ENCODE peak calls at places on chromosomes 13 and 19, in nine cellular contexts. D is non-pigmented ciliary epithelial cell; P is activated T-cell treated with anti-CD3 and anti-CD28 coated beads, Interleukin-2, amount 50 U/mL, for 24 hours; B is ureter; H is NCI-H510A; X is epithelial cell of prostate; T is tibial artery; L is lung; F is WTC11. W is an unnamed sample.

GRCh38 chr19:38975214-38975860 is at the start of gene FBXO17:
- DNase-seq in L (peak; percentile 32), D (no peak), X (no peak), F (peak; percentile 58), H (peak; percentile 30), P (no peak), T (peak; percentile 81), B (peak; percentile 52), W (no peak)

GRCh38 chr13:55000043-55000442 is 1971.4 kb downstream of the OLFM4 start:
- DNase-seq in F (no peak), D (no peak), B (no peak), P (no peak), L (no peak), H (no peak), X (no peak), T (no peak), W (no peak)

GRCh38 chr13:113129921-113130750 is 7.5 kb downstream of the F10 start:
- DNase-seq in T (peak; percentile 56), X (no peak), P (peak; percentile 37), D (no peak), B (no peak), H (no peak), L (no peak), F (no peak), W (no peak)

GRCh38 chr19:1001538-1002166 is 1.4 kb downstream of the GRIN3B start:
- DNase-seq in H (no peak), B (no peak), F (peak; percentile 89), L (peak; percentile 56), D (no peak), T (no peak), X (no peak), P (peak; percentile 85), W (no peak)

GRCh38 chr19:9070066-9070465 is 16.8 kb upstream of the OR1M1 start:
- DNase-seq in H (no peak), P (no peak), T (no peak), F (peak; percentile 20), B (no peak), D (no peak), L (no peak), X (no peak), W (no peak)

GRCh38 chr13:45889582-45890243 is 38.2 kb upstream of the SIAH3 start:
- DNase-seq in F (no peak), L (no peak), P (no peak), D (no peak), H (no peak), X (no peak), B (no peak), T (no peak), W (no peak)

GRCh38 chr19:2261438-2262172 is 5.4 kb upstream of the JSRP1 start:
- DNase-seq in B (no peak), T (no peak), H (no peak), P (peak; percentile 71), D (no peak), L (no peak), X (no peak), F (peak; percentile 74), W (no peak)

GRCh38 chr13:36819811-36820140 is 754 bp downstream of the RFXAP start:
- DNase-seq in T (no peak), D (no peak), F (peak; percentile 33), L (no peak), H (no peak), X (no peak), B (no peak), P (no peak), W (no peak)

GRCh38 chr19:38039966-38040365 is 133.0 kb downstream of the SIPA1L3 start:
- DNase-seq in H (no peak), L (no peak), B (no peak), X (peak; percentile 36), D (peak; percentile 80), P (no peak), T (no peak), F (no peak), W (no peak)

GRCh38 chr19:58181902-58182576 is 822 bp upstream of the ZNF274 start:
- DNase-seq in L (peak; percentile 30), H (no peak), D (no peak), T (no peak), F (peak; percentile 79), P (peak; percentile 64), X (peak; percentile 10), B (peak; percentile 49), W (no peak)

GRCh38 chr13:44052843-44053607 is 173.3 kb downstream of the LACC1 start:
- DNase-seq in P (no peak), B (peak; percentile 48), L (peak; percentile 45), X (no peak), F (peak; percentile 29), T (peak; percentile 76), H (no peak), D (peak; percentile 68), W (no peak)

GRCh38 chr13:105956891-105957290 is 578.6 kb downstream of the EFNB2 start:
- DNase-seq in P (no peak), L (no peak), F (no peak), D (no peak), B (no peak), H (no peak), X (no peak), T (no peak), W (no peak)

GRCh38 chr19:52007436-52007804 is 591 bp downstream of the ZNF615 start:
- DNase-seq in L (no peak), X (no peak), T (no peak), B (no peak), P (peak; percentile 34), H (peak; percentile 14), D (no peak), F (peak; percentile 27), W (no peak)

GRCh38 chr13:113088691-113089020 is 16.9 kb upstream of the F7 start:
- DNase-seq in P (no peak), T (no peak), L (no peak), D (no peak), F (no peak), X (no peak), B (no peak), H (no peak), W (no peak)

GRCh38 chr13:35157143-35157755 is 215.2 kb downstream of the NBEA start:
- DNase-seq in H (peak; percentile 11), X (no peak), T (no peak), P (no peak), F (peak; percentile 21), B (peak; percentile 45), L (peak; percentile 33), D (peak; percentile 14), W (no peak)

GRCh38 chr19:33430674-33431277 is 57.3 kb downstream of the CEBPG start:
- DNase-seq in L (peak; percentile 51), H (no peak), T (peak; percentile 66), B (peak; percentile 80), X (no peak), P (peak; percentile 77), F (peak; percentile 81), D (peak; percentile 19), W (no peak)

GRCh38 chr13:99522288-99522687 is 21.0 kb downstream of the TM9SF2 start:
- DNase-seq in T (no peak), D (no peak), L (no peak), F (no peak), H (no peak), P (no peak), X (no peak), B (no peak), W (no peak)

GRCh38 chr19:6577410-6578125 is 13.4 kb downstream of the CD70 start:
- DNase-seq in T (no peak), L (no peak), P (no peak), D (no peak), H (no peak), X (peak; percentile 46), B (no peak), F (no peak), W (no peak)

GRCh38 chr19:40960780-40961179 is 30.3 kb upstream of the CYP2B6 start:
- DNase-seq in H (no peak), B (no peak), T (no peak), X (no peak), P (no peak), L (no peak), F (no peak), D (no peak), W (no peak)

GRCh38 chr19:4077800-4078683 is 11.3 kb upstream of the ZBTB7A start:
- DNase-seq in X (no peak), B (peak; percentile 83), P (peak; percentile 71), H (no peak), F (peak; percentile 62), L (no peak), D (no peak), T (no peak), W (no peak)

GRCh38 chr19:33720691-33721682 is 75.7 kb upstream of the KCTD15 start:
- DNase-seq in B (no peak), T (no peak), P (no peak), F (no peak), D (no peak), L (no peak), H (no peak), X (no peak), W (no peak)

GRCh38 chr13:51501592-51502205 is 48.9 kb upstream of the INTS6 start:
- DNase-seq in X (no peak), P (no peak), H (no peak), D (no peak), T (no peak), L (no peak), B (no peak), F (no peak), W (no peak)

GRCh38 chr19:33998302-33998701 is 174.0 kb upstream of the LSM14A start:
- DNase-seq in P (no peak), B (no peak), X (no peak), H (no peak), F (no peak), D (no peak), L (no peak), T (no peak), W (no peak)

GRCh38 chr19:52670046-52670445 is 31.9 kb upstream of the ZNF83 start:
- DNase-seq in F (no peak), T (no peak), B (peak; percentile 70), P (no peak), X (peak; percentile 95), D (no peak), H (no peak), L (no peak), W (no peak)

GRCh38 chr13:28411859-28412353 is 83.0 kb downstream of the FLT1 start:
- DNase-seq in D (no peak), L (no peak), B (no peak), H (no peak), P (no peak), F (no peak), T (no peak), X (no peak), W (no peak)